ENCODE peak calls at places on chromosomes 3 and 15, in eight cellular contexts. Y is stimulated activated CD4-positive, alpha-beta T cell treated with anti-CD3 and anti-CD28 coated beads, TNF-alpha, amount 100 ng/mL, for 4 hours; O is stromal cell of bone marrow; B is CD8-positive, alpha-beta memory T cell; A is left ventricle myocardium inferior; H is esophagus muscularis mucosa; T is ACHN; M is effector memory CD4-positive, alpha-beta T cell. X is an unnamed sample.

GRCh38 chr15:47652853-47653243 is 64.5 kb upstream of the SEMA6D start:
- DNase-seq in Y (no peak), O (no peak), B (no peak), A (no peak), H (no peak), T (no peak), M (no peak), X (no peak)

GRCh38 chr3:108119398-108120109 is 28.7 kb upstream of the CD47 start:
- DNase-seq in Y (no peak), O (no peak), B (no peak), A (no peak), H (no peak), T (no peak), M (no peak), X (no peak)

GRCh38 chr3:53188720-53189119 is 27.7 kb downstream of the PRKCD start:
- DNase-seq in Y (no peak), O (no peak), B (no peak), A (no peak), H (no peak), T (no peak), M (no peak), X (no peak)

GRCh38 chr15:60917469-60918130 is 311.5 kb downstream of the RORA start:
- DNase-seq in Y (no peak), O (no peak), B (no peak), A (peak; percentile 70), H (no peak), T (no peak), M (no peak), X (no peak)

GRCh38 chr3:133377396-133377795 is 22.5 kb upstream of the BFSP2 start:
- DNase-seq in Y (no peak), O (peak; percentile 39), B (no peak), A (no peak), H (no peak), T (peak; percentile 35), M (no peak), X (no peak)

GRCh38 chr3:23991236-23992050 is 46.4 kb downstream of the NR1D2 start:
- DNase-seq in Y (no peak), O (no peak), B (no peak), A (no peak), H (no peak), T (no peak), M (no peak), X (no peak)

GRCh38 chr15:31758126-31758525 is 272.2 kb upstream of the CHRNA7 start:
- DNase-seq in Y (no peak), O (no peak), B (no peak), A (peak; percentile 62), H (no peak), T (no peak), M (no peak), X (no peak)

GRCh38 chr3:8503461-8503860 is 1.8 kb downstream of the LMCD1 start:
- DNase-seq in Y (no peak), O (no peak), B (no peak), A (no peak), H (no peak), T (peak; percentile 65), M (no peak), X (no peak)

GRCh38 chr3:177478170-177478859 is 281.0 kb upstream of the TBL1XR1 start:
- DNase-seq in Y (no peak), O (peak; percentile 99), B (no peak), A (no peak), H (no peak), T (peak; percentile 90), M (no peak), X (no peak)

GRCh38 chr15:66719471-66719870 is 17.4 kb downstream of the SMAD6 start:
- DNase-seq in Y (no peak), O (no peak), B (no peak), A (no peak), H (no peak), T (no peak), M (no peak), X (no peak)

GRCh38 chr15:79089890-79090486 is 592 bp downstream of the RASGRF1 start:
- DNase-seq in Y (no peak), O (no peak), B (no peak), A (no peak), H (no peak), T (no peak), M (no peak), X (no peak)

GRCh38 chr15:31265090-31265870 is 61.4 kb upstream of the KLF13 start:
- DNase-seq in Y (no peak), O (no peak), B (no peak), A (peak; percentile 9), H (peak; percentile 50), T (no peak), M (no peak), X (no peak)

GRCh38 chr3:184604039-184604955 is 42.7 kb downstream of the EPHB3 start:
- DNase-seq in Y (no peak), O (no peak), B (no peak), A (no peak), H (no peak), T (no peak), M (no peak), X (no peak)

GRCh38 chr15:47027322-47027946 is 689.9 kb upstream of the SEMA6D start:
- DNase-seq in Y (no peak), O (no peak), B (no peak), A (no peak), H (no peak), T (no peak), M (no peak), X (no peak)

GRCh38 chr3:5190147-5190791 is 2.8 kb downstream of the EDEM1 start:
- DNase-seq in Y (no peak), O (no peak), B (no peak), A (no peak), H (no peak), T (no peak), M (no peak), X (no peak)

GRCh38 chr3:137343283-137343682 is 385.5 kb downstream of the IL20RB start:
- DNase-seq in Y (no peak), O (no peak), B (no peak), A (no peak), H (no peak), T (no peak), M (no peak), X (no peak)

GRCh38 chr15:43275736-43276562 is 9.2 kb upstream of the TGM5 start:
- DNase-seq in Y (no peak), O (no peak), B (no peak), A (no peak), H (no peak), T (no peak), M (no peak), X (no peak)

GRCh38 chr3:11136871-11137626 is 17.2 kb upstream of the HRH1 start:
- DNase-seq in Y (no peak), O (peak; percentile 100), B (no peak), A (no peak), H (peak; percentile 96), T (peak; percentile 97), M (no peak), X (no peak)

GRCh38 chr15:55661431-55661830 is 73.3 kb upstream of the PYGO1 start:
- DNase-seq in Y (no peak), O (no peak), B (no peak), A (no peak), H (no peak), T (no peak), M (no peak), X (no peak)

GRCh38 chr3:49377483-49377882 is 19.3 kb upstream of the GPX1 start:
- DNase-seq in Y (no peak), O (no peak), B (no peak), A (no peak), H (no peak), T (peak; percentile 8), M (peak; percentile 8), X (peak; percentile 12)

GRCh38 chr3:49882182-49882581 is 12.5 kb upstream of the CAMKV start:
- DNase-seq in Y (no peak), O (no peak), B (no peak), A (peak; percentile 40), H (no peak), T (no peak), M (no peak), X (no peak)

GRCh38 chr3:46296826-46297225 is 54.6 kb downstream of the CCR3 start:
- DNase-seq in Y (no peak), O (no peak), B (no peak), A (no peak), H (no peak), T (no peak), M (no peak), X (no peak)

GRCh38 chr15:55856506-55856905 is 113.6 kb upstream of the PRTG start:
- DNase-seq in Y (no peak), O (no peak), B (no peak), A (no peak), H (no peak), T (no peak), M (no peak), X (no peak)

GRCh38 chr3:61936344-61936937 is 375.1 kb downstream of the PTPRG start:
- DNase-seq in Y (no peak), O (no peak), B (no peak), A (no peak), H (peak; percentile 47), T (peak; percentile 14), M (no peak), X (no peak)

GRCh38 chr3:42117175-42118008 is 26.2 kb downstream of the TRAK1 start:
- DNase-seq in Y (no peak), O (peak; percentile 56), B (no peak), A (peak; percentile 53), H (no peak), T (peak; percentile 59), M (no peak), X (no peak)

GRCh38 chr3:179788996-179789395 is 136.2 kb downstream of the USP13 start:
- DNase-seq in Y (no peak), O (no peak), B (no peak), A (no peak), H (peak; percentile 55), T (no peak), M (no peak), X (no peak)

GRCh38 chr15:48722764-48723661 is 77.5 kb upstream of the FBN1 start:
- DNase-seq in Y (no peak), O (peak; percentile 84), B (no peak), A (no peak), H (no peak), T (peak; percentile 58), M (no peak), X (no peak)

GRCh38 chr3:45580142-45580541 is 14.4 kb upstream of the LIMD1 start:
- DNase-seq in Y (no peak), O (no peak), B (no peak), A (no peak), H (no peak), T (no peak), M (no peak), X (no peak)

GRCh38 chr3:15520185-15520584 is 1.3 kb downstream of the COLQ start:
- DNase-seq in Y (no peak), O (no peak), B (no peak), A (no peak), H (no peak), T (no peak), M (peak; percentile 10), X (no peak)

GRCh38 chr15:34721802-34722795 is 32.7 kb downstream of the GJD2 start:
- DNase-seq in Y (no peak), O (peak; percentile 47), B (no peak), A (peak; percentile 73), H (no peak), T (peak; percentile 0), M (no peak), X (no peak)

GRCh38 chr15:64032327-64032726 is 14.0 kb downstream of the DAPK2 start:
- DNase-seq in Y (no peak), O (no peak), B (no peak), A (no peak), H (no peak), T (no peak), M (no peak), X (no peak)

GRCh38 chr3:11554666-11555065 is 89.0 kb downstream of the VGLL4 start:
- DNase-seq in Y (no peak), O (no peak), B (no peak), A (peak; percentile 5), H (no peak), T (no peak), M (no peak), X (no peak)

GRCh38 chr3:111269782-111270181 is 198.2 kb downstream of the NECTIN3 start:
- DNase-seq in Y (no peak), O (no peak), B (no peak), A (no peak), H (no peak), T (no peak), M (no peak), X (no peak)

GRCh38 chr3:137324114-137324513 is 366.3 kb downstream of the IL20RB start:
- DNase-seq in Y (no peak), O (no peak), B (no peak), A (no peak), H (no peak), T (no peak), M (no peak), X (no peak)

X was measured in effector CD4-positive, alpha-beta T cell.